ENCODE peak calls at places on chromosomes 16 and 17, in four cellular contexts. O is ureter, A is colonic mucosa, X is OCI-LY7. H is an unnamed sample.

GRCh38 chr17:44315760-44316731 is 7.6 kb downstream of the RUNDC3A start:
- DNase-seq in O (no peak), A (no peak), X (no peak), H (no peak)

GRCh38 chr16:76729525-76729924 is 452.3 kb downstream of the CNTNAP4 start:
- DNase-seq in O (no peak), X (no peak), A (no peak), H (no peak)

GRCh38 chr16:5509794-5510193 is 412.2 kb upstream of the EEF2KMT start:
- DNase-seq in O (peak), X (no peak), A (peak), H (no peak)

GRCh38 chr17:45229681-45230409 is 8.2 kb downstream of the FMNL1 start:
- DNase-seq in A (no peak), O (no peak), X (no peak), H (no peak)

GRCh38 chr17:35542990-35543389 is 5.5 kb upstream of the SLFN12L start:
- DNase-seq in X (no peak), O (no peak), A (no peak), H (no peak)

GRCh38 chr16:67730326-67730725 is 11.2 kb upstream of the GFOD2 start:
- DNase-seq in A (no peak), O (no peak), X (no peak), H (no peak)

GRCh38 chr16:29974291-29975133 is 844 bp downstream of the TAOK2 start:
- DNase-seq in O (no peak), X (no peak), A (no peak), H (no peak)

GRCh38 chr16:80274576-80275191 is 266.1 kb upstream of the DYNLRB2 start:
- DNase-seq in X (no peak), O (no peak), A (no peak), H (no peak)

GRCh38 chr17:40265337-40265736 is 22.3 kb upstream of the CDC6 start:
- DNase-seq in X (no peak), O (no peak), A (no peak), H (no peak)

GRCh38 chr17:4771519-4772234 is at the start of gene TM4SF5:
- DNase-seq in O (no peak), X (no peak), A (peak), H (no peak)

GRCh38 chr17:28572294-28573099 is 1.2 kb upstream of the PIGS start:
- DNase-seq in A (peak), X (no peak), O (no peak), H (no peak)

GRCh38 chr16:65829076-65829475 is 537.4 kb upstream of the CDH5 start:
- DNase-seq in O (no peak), A (no peak), X (no peak), H (no peak)

GRCh38 chr16:89210904-89211515 is 6.5 kb upstream of the ZNF778 start:
- DNase-seq in X (no peak), A (no peak), O (no peak), H (no peak)

GRCh38 chr17:18859256-18859655 is 1.3 kb downstream of the PRPSAP2 start:
- DNase-seq in O (no peak), X (peak), A (no peak), H (no peak)

GRCh38 chr17:48532261-48532660 is 1.4 kb upstream of the HOXB1 start:
- DNase-seq in X (no peak), A (no peak), O (no peak), H (no peak)

GRCh38 chr17:77396610-77397009 is 255.8 kb downstream of the SEC14L1 start:
- DNase-seq in A (no peak), O (no peak), X (no peak), H (no peak)

GRCh38 chr16:77683845-77684526 is 38.3 kb upstream of the NUDT7 start:
- DNase-seq in X (no peak), A (no peak), O (no peak), H (no peak)

GRCh38 chr17:82016061-82016874 is 6.4 kb downstream of the CENPX start:
- DNase-seq in O (no peak), X (no peak), A (no peak), H (no peak)

GRCh38 chr16:73886378-73886777 is 410.2 kb upstream of the PSMD7 start:
- DNase-seq in A (no peak), O (no peak), X (no peak), H (no peak)

GRCh38 chr16:89955001-89955685 is 6.6 kb downstream of the DEF8 start:
- DNase-seq in O (no peak), A (no peak), X (no peak), H (no peak)

GRCh38 chr16:87556941-87557459 is 45.3 kb upstream of the JPH3 start:
- DNase-seq in X (no peak), A (peak), O (no peak), H (peak)

GRCh38 chr17:66791337-66791736 is 43.6 kb upstream of the CACNG5 start:
- DNase-seq in X (no peak), O (no peak), A (no peak), H (no peak)

H was measured in right atrium auricular region.